ENCODE peak calls at places on chromosome 9, in five cellular contexts. G is fibroblast of mammary gland, K is spleen, D is sigmoid colon, S is Caco-2. Y is an unnamed sample.

GRCh38 chr9:98215821-98216220 is 23.4 kb upstream of the CORO2A start:
- DNase-seq in G (no peak), K (peak; percentile 53), D (no peak), S (peak; percentile 45), Y (peak; percentile 31)

GRCh38 chr9:131473198-131473885 is 29.4 kb upstream of the POMT1 start:
- DNase-seq in G (no peak), K (peak; percentile 37), D (peak; percentile 53), S (no peak), Y (no peak)

GRCh38 chr9:127132921-127133647 is 10.6 kb upstream of the ANGPTL2 start:
- DNase-seq in G (peak; percentile 50), K (no peak), D (peak; percentile 76), S (no peak), Y (peak; percentile 56)

GRCh38 chr9:134433101-134433500 is 106.8 kb downstream of the RXRA start:
- DNase-seq in G (peak; percentile 34), K (no peak), D (peak; percentile 85), S (no peak), Y (peak; percentile 51)

GRCh38 chr9:111232997-111233790 is 96.8 kb downstream of the OR2K2 start:
- DNase-seq in G (peak; percentile 27), K (no peak), D (no peak), S (no peak), Y (no peak)

GRCh38 chr9:33233659-33234335 is 6.2 kb upstream of the SPINK4 start:
- DNase-seq in G (peak; percentile 98), K (no peak), D (no peak), S (no peak), Y (peak; percentile 84)

GRCh38 chr9:2686884-2687283 is 30.4 kb upstream of the KCNV2 start:
- DNase-seq in G (no peak), K (no peak), D (no peak), S (no peak), Y (no peak)

GRCh38 chr9:134181648-134182034 is 17.3 kb upstream of the RNU6ATAC start:
- DNase-seq in G (no peak), K (peak; percentile 33), D (peak; percentile 51), S (no peak), Y (no peak)

GRCh38 chr9:27437652-27438373 is 86.3 kb upstream of the IFNK start:
- DNase-seq in G (no peak), K (no peak), D (no peak), S (no peak), Y (peak; percentile 60)

GRCh38 chr9:33439731-33440130 is 7.7 kb downstream of the AQP3 start:
- DNase-seq in G (no peak), K (no peak), D (no peak), S (no peak), Y (peak; percentile 11)

GRCh38 chr9:89247431-89248370 is 63.3 kb upstream of the CKS2 start:
- DNase-seq in G (no peak), K (no peak), D (no peak), S (no peak), Y (no peak)

GRCh38 chr9:18985996-18986395 is 47.0 kb downstream of the SAXO1 start:
- DNase-seq in G (no peak), K (no peak), D (no peak), S (no peak), Y (no peak)

GRCh38 chr9:112831281-112831851 is 59.3 kb downstream of the SLC46A2 start:
- DNase-seq in G (no peak), K (peak; percentile 81), D (no peak), S (no peak), Y (peak; percentile 13)

DNA sequence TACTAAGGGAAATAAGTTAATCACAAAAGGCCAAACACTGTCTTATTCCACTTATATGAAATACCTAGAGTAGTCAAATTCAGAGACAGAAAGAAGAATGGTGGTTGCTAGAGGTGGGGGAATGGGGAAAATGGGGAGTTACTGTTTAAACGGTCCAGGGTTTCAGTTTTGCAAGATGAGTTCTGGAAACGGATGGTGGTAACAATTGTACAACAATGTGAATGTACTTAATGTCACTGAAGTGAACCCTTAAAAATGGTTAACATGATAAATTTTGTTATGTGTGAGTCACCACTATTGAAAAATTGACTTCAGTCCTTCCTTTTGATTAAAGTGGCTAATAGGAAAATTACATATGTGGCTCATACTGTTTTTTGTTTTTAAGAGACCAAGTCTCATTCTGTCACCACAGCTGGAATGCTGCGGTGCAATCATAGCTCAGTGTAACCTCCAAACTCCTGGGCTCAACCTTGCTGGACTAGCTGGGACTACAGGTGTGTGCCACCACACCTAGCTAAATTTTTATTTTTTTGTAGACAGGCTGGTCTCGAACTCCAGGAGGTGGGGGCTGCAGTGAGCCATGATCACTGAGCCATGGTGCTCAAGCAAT is 8.7 kb downstream of the UBQLN1 start:
- DNase-seq in G (no peak), K (no peak), D (no peak), S (no peak), Y (no peak)
- H3K4me3 ChIP-seq in G (no peak overlapping the region), K (no peak overlapping the region), D (no peak overlapping the region), S (no peak overlapping the region), Y (no peak overlapping the region)

GRCh38 chr9:81103597-81104471 is 585.5 kb downstream of the TLE1 start:
- DNase-seq in G (no peak), K (no peak), D (no peak), S (no peak), Y (no peak)
- TF ChIP-seq CTCF in G (peak; percentile 41), K (no peak), D (no peak), S (no peak), Y (peak; percentile 49)

DNA sequence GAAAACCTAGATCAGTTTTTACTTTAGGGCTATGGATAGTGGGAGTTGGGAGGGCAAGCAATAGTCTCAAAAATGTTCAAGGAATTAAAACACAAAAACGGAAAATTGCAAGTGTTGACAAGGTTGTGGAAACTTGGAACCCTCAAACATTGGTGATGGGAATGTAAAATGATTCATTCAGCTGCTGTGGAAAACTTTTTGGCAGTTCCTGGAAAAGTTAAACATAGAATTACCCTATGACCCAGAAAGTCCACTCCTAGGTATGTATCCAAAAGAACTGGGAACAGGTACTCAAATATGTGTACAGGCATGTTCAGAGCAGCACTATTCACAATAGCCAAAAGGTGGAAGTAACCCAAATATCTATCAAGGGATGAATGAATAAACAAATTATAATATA is 1.2 kb upstream of the MSANTD3 start:
- DNase-seq in G (peak; percentile 47), K (no peak), D (no peak), S (no peak), Y (peak; percentile 5)
- H3K4me3 ChIP-seq in G (no peak overlapping the region), K (no peak overlapping the region), D (no peak overlapping the region), S (peak overlapping the region; percentile 63), Y (no peak overlapping the region)

DNA sequence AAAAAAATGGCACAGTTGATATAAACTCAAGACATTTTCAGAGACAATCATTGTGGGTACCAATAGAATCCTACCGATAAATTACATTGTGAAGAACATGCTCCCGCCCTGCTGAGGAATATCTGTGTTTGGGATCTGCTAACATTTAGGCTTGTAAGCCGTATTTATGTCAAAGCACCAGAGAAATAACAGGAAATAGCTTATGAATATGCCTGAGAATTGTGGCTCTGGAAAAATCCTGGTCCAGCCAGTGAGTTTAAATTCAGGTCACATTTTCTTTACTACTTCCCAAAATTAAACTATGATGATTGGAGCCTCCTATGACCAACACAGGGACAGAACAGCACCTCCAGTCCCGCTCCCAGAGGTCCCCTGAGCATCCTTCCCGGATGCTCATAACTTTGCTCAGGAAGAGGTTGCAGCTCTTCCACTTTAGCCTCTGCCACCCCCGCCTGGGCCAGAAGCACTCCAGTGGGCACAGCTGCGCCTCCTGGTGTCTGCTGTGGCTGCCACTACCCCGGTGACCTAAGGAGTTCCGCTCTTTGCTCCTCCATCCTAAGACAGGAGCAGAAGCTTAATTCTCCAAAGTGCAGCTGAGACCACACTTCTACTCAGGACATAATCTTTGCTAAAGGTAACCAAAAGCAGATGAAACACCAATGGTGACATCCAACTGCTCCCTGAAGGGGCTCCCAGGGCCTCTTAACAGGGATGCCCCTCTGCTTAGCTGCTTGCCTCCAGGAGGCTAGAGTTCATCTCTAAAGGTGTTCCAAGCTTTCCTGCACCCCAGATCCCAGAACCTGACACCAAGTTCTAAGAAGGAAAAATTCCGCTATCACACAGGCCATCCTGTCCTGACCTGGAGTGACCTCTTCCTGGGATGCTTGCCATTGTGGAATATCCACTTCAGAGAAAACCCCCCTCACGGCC is 58.8 kb downstream of the SLC1A1 start:
- DNase-seq in G (peak; percentile 4), K (no peak), D (no peak), S (peak; percentile 33), Y (peak; percentile 11)
- TF ChIP-seq CTCF in G (peak; percentile 30), K (no peak), D (no peak), S (peak; percentile 26), Y (peak; percentile 49)

DNA sequence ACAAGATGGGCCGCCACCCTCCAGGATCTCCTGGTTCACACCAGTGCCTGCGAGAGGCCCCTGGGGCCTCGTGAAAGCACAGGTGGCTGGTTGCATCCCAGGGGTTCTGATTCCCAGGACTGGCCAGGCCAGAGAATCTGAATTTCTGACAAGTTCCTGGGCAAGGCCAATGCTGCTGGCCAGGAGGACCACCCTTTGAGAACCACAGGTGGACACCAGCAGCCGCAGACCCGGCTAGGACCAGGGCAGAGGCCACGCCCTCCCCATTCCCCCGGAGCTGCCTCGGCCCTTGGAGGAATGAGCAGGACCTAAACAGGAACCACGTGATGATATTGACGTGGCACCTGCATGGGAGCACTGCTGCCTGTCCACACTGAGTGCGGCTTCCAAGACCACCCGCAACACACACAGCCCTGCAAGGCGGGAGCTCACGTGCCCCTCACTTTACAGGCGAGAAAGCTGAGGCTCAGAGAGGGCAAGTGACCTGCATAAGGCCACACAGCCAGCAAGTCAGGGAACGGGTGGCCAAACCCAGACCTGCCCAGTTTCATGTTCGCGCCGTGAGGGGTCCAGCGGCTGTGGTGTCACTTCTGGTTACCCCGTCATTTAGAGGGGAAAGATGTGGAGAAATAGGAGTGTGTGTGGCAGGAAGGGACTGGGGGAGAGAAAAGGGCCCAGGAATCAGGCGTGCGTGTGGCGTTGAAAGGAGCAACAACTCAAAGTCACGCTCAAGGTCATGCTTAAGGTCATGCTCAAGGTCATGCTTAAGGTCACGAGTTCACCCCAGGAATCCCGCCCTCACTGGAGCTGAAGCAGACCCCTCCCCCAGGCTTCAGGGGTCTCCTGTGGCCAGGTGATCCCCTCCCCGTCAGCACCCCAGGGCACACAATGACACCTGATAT is 105.9 kb upstream of the IER5L start:
- DNase-seq in G (no peak), K (peak; percentile 66), D (peak; percentile 57), S (no peak), Y (no peak)
- H3K4me3 ChIP-seq in G (no peak overlapping the region), K (no peak overlapping the region), D (peak overlapping the region; percentile 46), S (no peak overlapping the region), Y (no peak overlapping the region)

GRCh38 chr9:136619742-136620440 is 42.8 kb upstream of the EGFL7 start:
- DNase-seq in G (no peak), K (peak; percentile 96), D (peak; percentile 86), S (no peak), Y (no peak)
- TF ChIP-seq CTCF in G (no peak), K (no peak), D (no peak), S (no peak), Y (no peak)

DNA sequence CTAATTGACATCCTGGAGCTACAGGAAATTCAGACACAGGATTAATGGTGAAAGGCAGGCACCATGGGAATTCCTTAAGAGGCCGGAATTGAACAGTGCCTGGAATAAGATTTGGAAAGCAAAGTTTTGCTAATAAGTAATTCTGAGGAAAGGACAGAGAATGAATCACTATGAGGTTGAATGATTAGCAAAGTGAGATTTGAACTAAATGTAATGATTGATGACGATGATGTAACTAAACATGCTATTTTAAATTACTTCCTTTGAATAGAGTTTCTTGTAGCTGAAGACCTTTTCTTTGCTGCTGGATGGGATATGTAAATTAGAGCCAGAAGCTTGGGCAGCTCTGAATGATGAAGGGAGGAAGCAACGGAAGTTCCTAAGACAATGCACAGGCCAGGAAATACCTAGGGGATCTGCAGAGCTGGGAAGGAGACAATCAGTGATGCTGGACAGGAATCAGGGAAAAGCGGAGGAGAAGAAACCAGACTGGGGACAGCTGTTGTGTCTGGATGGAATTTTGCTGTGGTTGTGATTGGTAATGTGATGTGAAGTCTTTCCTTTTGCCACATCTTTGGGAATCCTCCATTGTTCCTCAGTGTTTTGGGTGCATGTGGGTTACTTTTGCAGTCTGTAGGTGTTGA is 482.0 kb downstream of the PSAT1 start:
- DNase-seq in G (no peak), K (no peak), D (no peak), S (no peak), Y (peak; percentile 14)
- H3K4me3 ChIP-seq in G (no peak overlapping the region), K (no peak overlapping the region), D (no peak overlapping the region), S (no peak overlapping the region), Y (no peak overlapping the region)